ENCODE peak calls at places on chromosomes 2 and 18, in nine cellular contexts. E is AG04450, S is transverse colon, V is cardiac muscle cell, R is HCT116, C is endodermal cell, Y is hepatocyte, T is ascending aorta, X is heart left ventricle. P is an unnamed sample.

GRCh38 chr2:182941939-182942338 is 75.5 kb upstream of the FRZB start:
- DNase-seq in E (peak; percentile 36), S (no peak), V (peak; percentile 34), R (no peak), C (no peak), Y (no peak), T (no peak), X (no peak), P (no peak)

GRCh38 chr2:105258835-105259350 is 17.4 kb downstream of the GPR45 start:
- DNase-seq in E (no peak), S (no peak), V (no peak), R (no peak), C (no peak), Y (no peak), T (no peak), X (no peak), P (no peak)

GRCh38 chr2:211928186-211928585 is 610.4 kb downstream of the ERBB4 start:
- DNase-seq in E (no peak), S (no peak), V (no peak), R (no peak), C (no peak), Y (no peak), T (no peak), X (no peak), P (no peak)

GRCh38 chr2:154375625-154376020 is 322.9 kb upstream of the KCNJ3 start:
- DNase-seq in E (no peak), S (no peak), V (peak; percentile 72), R (peak; percentile 56), C (peak; percentile 50), Y (peak; percentile 70), T (no peak), X (no peak), P (no peak)

GRCh38 chr2:10620481-10620880 is 69.3 kb downstream of the NOL10 start:
- DNase-seq in E (peak; percentile 75), S (no peak), V (no peak), R (no peak), C (no peak), Y (no peak), T (no peak), X (no peak), P (no peak)

GRCh38 chr2:200617089-200618050 is 31.6 kb downstream of the AOX1 start:
- DNase-seq in E (no peak), S (no peak), V (no peak), R (no peak), C (no peak), Y (no peak), T (no peak), X (no peak), P (no peak)

GRCh38 chr2:74481961-74482800 is 617 bp downstream of the CCDC142 start:
- DNase-seq in E (no peak), S (peak; percentile 35), V (peak; percentile 75), R (no peak), C (peak; percentile 61), Y (peak; percentile 54), T (no peak), X (peak; percentile 85), P (no peak)

GRCh38 chr2:192155521-192156118 is 39.1 kb downstream of the TMEFF2 start:
- DNase-seq in E (no peak), S (no peak), V (no peak), R (no peak), C (no peak), Y (no peak), T (no peak), X (no peak), P (no peak)

GRCh38 chr18:27715751-27716150 is 461.2 kb downstream of the CDH2 start:
- DNase-seq in E (no peak), S (no peak), V (no peak), R (no peak), C (no peak), Y (no peak), T (no peak), X (no peak), P (no peak)

GRCh38 chr2:46814160-46814559 is 101.4 kb downstream of the MCFD2 start:
- DNase-seq in E (no peak), S (peak; percentile 31), V (peak; percentile 42), R (no peak), C (peak; percentile 20), Y (peak; percentile 30), T (peak; percentile 89), X (peak; percentile 90), P (no peak)

GRCh38 chr2:46813046-46813445 is 102.6 kb downstream of the MCFD2 start:
- DNase-seq in E (no peak), S (no peak), V (peak; percentile 14), R (no peak), C (peak; percentile 23), Y (peak; percentile 24), T (no peak), X (peak; percentile 88), P (no peak)

GRCh38 chr2:46814562-46814961 is 101.0 kb downstream of the MCFD2 start:
- DNase-seq in E (no peak), S (no peak), V (no peak), R (no peak), C (peak; percentile 10), Y (no peak), T (peak; percentile 60), X (no peak), P (no peak)

GRCh38 chr2:46812381-46813024 is 103.1 kb downstream of the MCFD2 start:
- DNase-seq in E (peak; percentile 95), S (no peak), V (no peak), R (no peak), C (peak; percentile 41), Y (peak; percentile 72), T (peak; percentile 84), X (peak; percentile 80), P (no peak)

GRCh38 chr2:46813680-46814079 is 101.9 kb downstream of the MCFD2 start:
- DNase-seq in E (no peak), S (no peak), V (no peak), R (no peak), C (peak; percentile 21), Y (no peak), T (no peak), X (no peak), P (no peak)
- H3K27ac ChIP-seq in E (peak overlapping the region; percentile 78), S (peak overlapping the region; percentile 73), V (peak overlapping the region; percentile 8), R (no peak overlapping the region), C (no peak overlapping the region), Y (peak overlapping the region; percentile 90), T (peak overlapping the region; percentile 75), X (peak overlapping the region; percentile 94), P (peak overlapping the region; percentile 80)

GRCh38 chr2:237414056-237414661 is at the start of gene COL6A3:
- DNase-seq in E (peak; percentile 96), S (peak; percentile 43), V (no peak), R (no peak), C (no peak), Y (peak; percentile 82), T (no peak), X (peak; percentile 73), P (no peak)

GRCh38 chr2:237411683-237412349 is 2.1 kb downstream of the COL6A3 start:
- DNase-seq in E (no peak), S (no peak), V (no peak), R (no peak), C (no peak), Y (peak; percentile 31), T (no peak), X (no peak), P (no peak)

GRCh38 chr2:237412646-237413292 is 1.2 kb downstream of the COL6A3 start:
- DNase-seq in E (no peak), S (no peak), V (no peak), R (no peak), C (no peak), Y (no peak), T (no peak), X (no peak), P (no peak)

GRCh38 chr2:237410949-237411635 is 2.9 kb downstream of the COL6A3 start:
- DNase-seq in E (no peak), S (no peak), V (no peak), R (no peak), C (no peak), Y (no peak), T (no peak), X (no peak), P (no peak)

GRCh38 chr2:237413293-237414055 is 490 bp downstream of the COL6A3 start:
- DNase-seq in E (no peak), S (no peak), V (no peak), R (no peak), C (no peak), Y (no peak), T (no peak), X (no peak), P (no peak)
- H3K4me3 ChIP-seq in E (peak overlapping the region; percentile 100), S (peak overlapping the region; percentile 30), V (no peak overlapping the region), R (no peak overlapping the region), C (no peak overlapping the region), Y (peak overlapping the region; percentile 69), T (peak overlapping the region; percentile 45), X (peak overlapping the region; percentile 64), P (peak overlapping the region; percentile 60)

GRCh38 chr2:48528431-48528830 is 1.5 kb upstream of the STON1 start:
- DNase-seq in E (no peak), S (no peak), V (no peak), R (no peak), C (no peak), Y (no peak), T (peak; percentile 38), X (no peak), P (no peak)

GRCh38 chr2:48530033-48530804 is at the start of gene STON1:
- DNase-seq in E (no peak), S (peak; percentile 39), V (peak; percentile 53), R (no peak), C (peak; percentile 79), Y (peak; percentile 64), T (peak; percentile 75), X (peak; percentile 81), P (no peak)

GRCh38 chr2:48531141-48531648 is 1.2 kb downstream of the STON1 start:
- DNase-seq in E (no peak), S (no peak), V (peak; percentile 65), R (no peak), C (peak; percentile 67), Y (peak; percentile 78), T (no peak), X (no peak), P (no peak)

GRCh38 chr2:48529189-48529588 is 765 bp upstream of the STON1 start:
- DNase-seq in E (no peak), S (no peak), V (peak; percentile 47), R (no peak), C (peak; percentile 76), Y (no peak), T (peak; percentile 72), X (no peak), P (no peak)

GRCh38 chr2:48529676-48530032 is 300 bp upstream of the STON1 start:
- DNase-seq in E (no peak), S (no peak), V (no peak), R (no peak), C (no peak), Y (no peak), T (peak; percentile 65), X (no peak), P (no peak)
- H3K27ac ChIP-seq in E (no peak overlapping the region), S (peak overlapping the region; percentile 87), V (no peak overlapping the region), R (no peak overlapping the region), C (no peak overlapping the region), Y (peak overlapping the region; percentile 29), T (peak overlapping the region; percentile 64), X (peak overlapping the region; percentile 70), P (peak overlapping the region; percentile 90)

DNA sequence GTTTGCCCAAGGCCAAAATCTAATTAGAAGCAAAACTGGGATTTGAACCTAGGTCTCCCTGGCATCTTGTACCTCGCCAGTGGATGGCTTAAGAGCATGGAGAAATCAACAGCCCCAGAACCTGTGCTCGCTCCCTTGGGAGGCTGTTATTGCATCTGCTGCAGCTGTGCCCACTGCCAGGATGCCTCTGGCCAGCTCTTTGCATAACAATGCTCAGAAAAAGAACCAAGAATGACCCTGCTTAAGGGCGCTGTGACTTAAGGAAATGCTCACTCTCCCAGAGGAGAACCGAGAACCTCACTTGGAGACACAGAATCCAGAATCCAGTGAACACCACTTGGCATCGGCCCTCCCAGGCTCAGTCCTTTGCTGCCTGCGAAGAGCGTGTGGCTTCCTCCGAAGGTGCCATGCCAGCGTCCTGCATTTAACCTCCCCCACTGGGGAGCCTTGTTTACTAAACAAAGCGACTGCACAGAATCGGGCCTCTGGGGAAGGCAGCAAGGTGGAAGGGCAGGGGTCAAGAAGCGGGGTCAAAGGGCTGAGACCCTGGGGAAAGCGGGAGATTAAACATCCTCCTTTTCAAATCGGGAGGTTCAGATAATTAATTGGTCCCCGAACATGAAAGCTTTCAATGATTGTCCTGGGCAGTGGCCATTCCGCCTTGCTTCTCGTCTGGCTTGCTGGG is 71.0 kb upstream of the BOD1L2 start:
- DNase-seq in E (no peak), S (no peak), V (no peak), R (no peak), C (peak; percentile 58), Y (no peak), T (no peak), X (no peak), P (no peak)
- H3K4me3 ChIP-seq in E (no peak overlapping the region), S (no peak overlapping the region), V (no peak overlapping the region), R (no peak overlapping the region), C (no peak overlapping the region), Y (no peak overlapping the region), T (no peak overlapping the region), X (no peak overlapping the region), P (no peak overlapping the region)